ENCODE peak calls at places on chromosomes 16 and 17, in four cellular contexts. U, L, T and A are unnamed samples.
A peak's percentile ranks its signal among the peaks of the same experiment; 100 is the strongest.

GRCh38 chr17:31513731-31514427 is 122.4 kb downstream of the RAB11FIP4 start:
- DNase-seq in T (no peak), L (no peak), U (no peak), A (no peak)

GRCh38 chr16:83577201-83577600 is 230.6 kb upstream of the HSBP1 start:
- DNase-seq in L (no peak), T (no peak), U (no peak), A (no peak)

GRCh38 chr17:21189361-21189760 is 24.6 kb downstream of the TMEM11 start:
- DNase-seq in T (no peak), U (no peak), L (no peak), A (no peak)

GRCh38 chr17:80892900-80893603 is 98.6 kb upstream of the CHMP6 start:
- DNase-seq in T (no peak), U (no peak), L (no peak), A (peak; percentile 91)

GRCh38 chr17:35086164-35086563 is 22.7 kb upstream of the RFFL start:
- DNase-seq in U (no peak), T (no peak), L (no peak), A (no peak)

GRCh38 chr17:17822189-17822978 is 14.4 kb downstream of the SREBF1 start:
- DNase-seq in L (no peak), U (peak; percentile 88), T (peak; percentile 74), A (peak; percentile 87)

GRCh38 chr17:50079334-50080095 is 15.6 kb upstream of the PDK2 start:
- DNase-seq in T (no peak), L (no peak), U (no peak), A (no peak)

GRCh38 chr16:80265624-80266306 is 275.0 kb upstream of the DYNLRB2 start:
- DNase-seq in U (no peak), L (no peak), T (no peak), A (no peak)

GRCh38 chr17:50177983-50178834 is 12.4 kb downstream of the SGCA start:
- DNase-seq in T (peak; percentile 84), U (peak; percentile 91), L (peak; percentile 69), A (peak; percentile 70)

GRCh38 chr16:81445143-81445922 is 725 bp downstream of the CMIP start:
- DNase-seq in U (no peak), T (no peak), L (peak; percentile 42), A (no peak)

GRCh38 chr16:65294154-65294553 is 172.3 kb upstream of the CDH11 start:
- DNase-seq in L (no peak), T (no peak), U (no peak), A (no peak)

GRCh38 chr17:80477647-80478478 is 1.5 kb upstream of the NPTX1 start:
- DNase-seq in T (no peak), L (no peak), U (no peak), A (no peak)

GRCh38 chr17:80815151-80815561 is 176.5 kb upstream of the CHMP6 start:
- DNase-seq in T (no peak), L (no peak), U (no peak), A (no peak)

GRCh38 chr17:975321-975982 is 4.1 kb downstream of the NXN start:
- DNase-seq in T (no peak), L (no peak), U (no peak), A (no peak)

GRCh38 chr17:40772101-40772500 is at the start of gene KRT26:
- DNase-seq in U (no peak), T (no peak), L (no peak), A (no peak)

GRCh38 chr17:38761612-38762011 is 9.1 kb downstream of the PSMB3 start:
- DNase-seq in U (no peak), L (no peak), T (no peak), A (no peak)

GRCh38 chr17:36728030-36728991 is 126.9 kb downstream of the MRM1 start:
- DNase-seq in L (no peak), T (no peak), U (no peak), A (no peak)

DNA sequence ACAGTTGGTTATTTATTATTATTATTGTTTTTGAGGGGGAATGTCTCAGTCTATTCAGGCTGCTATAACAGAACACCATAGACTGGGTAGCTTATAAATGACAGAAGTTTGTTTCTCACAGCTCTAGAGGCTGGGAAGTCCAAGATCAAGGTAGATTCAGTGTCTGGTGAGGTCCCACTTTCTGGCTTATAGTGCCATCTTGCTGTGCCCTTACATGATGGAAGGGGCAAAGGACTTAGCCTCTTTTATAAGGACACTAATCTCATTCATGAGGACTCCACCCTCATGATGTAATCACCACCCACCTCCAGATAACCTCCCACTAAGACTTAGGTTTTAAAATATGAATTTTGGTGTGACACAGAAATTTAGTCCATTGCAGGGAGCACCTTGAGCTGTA is 224.6 kb downstream of the HAPSTR1 start:
- DNase-seq in U (no peak), L (no peak), T (no peak), A (no peak)
- H3K27ac ChIP-seq in U (no peak overlapping the region), L (no peak overlapping the region), T (no peak overlapping the region), A (no peak overlapping the region)

GRCh38 chr17:71237903-71238538 is 882.8 kb upstream of the SOX9 start:
- DNase-seq in T (no peak), U (no peak), L (no peak), A (no peak)
- TF ChIP-seq CTCF in T (no peak), U (no peak), L (peak; percentile 56), A (no peak)

GRCh38 chr16:1102333-1102700 is 6.3 kb upstream of the C1QTNF8 start:
- DNase-seq in T (no peak), L (no peak), U (no peak), A (no peak)
- H3K27me3 ChIP-seq in T (peaks cover 6% of the 10 kb centered on the region), L (peaks cover 13% of the 10 kb centered on the region), U (no peaks in the 10 kb centered on the region), A (peaks cover 12% of the 10 kb centered on the region)

GRCh38 chr17:3801043-3801746 is at the start of gene ITGAE:
- DNase-seq in L (no peak), T (no peak), U (no peak), A (no peak)

GRCh38 chr17:3801792-3802191 is 804 bp upstream of the ITGAE start:
- DNase-seq in L (no peak), T (no peak), U (no peak), A (no peak)

GRCh38 chr17:3798273-3799180 is 2.5 kb downstream of the ITGAE start:
- DNase-seq in L (peak; percentile 64), T (no peak), U (no peak), A (no peak)

GRCh38 chr17:3799181-3799627 is 1.8 kb downstream of the ITGAE start:
- DNase-seq in L (peak; percentile 15), T (no peak), U (no peak), A (no peak)

GRCh38 chr17:3800362-3801042 is 486 bp downstream of the ITGAE start:
- DNase-seq in T (no peak), L (no peak), U (no peak), A (no peak)
- H3K27ac ChIP-seq in T (no peak overlapping the region), L (peak overlapping the region; percentile 49), U (no peak overlapping the region), A (no peak overlapping the region)

GRCh38 chr17:51435641-51436091 is 175.3 kb downstream of the UTP18 start:
- DNase-seq in U (no peak), L (no peak), T (peak; percentile 42), A (no peak)
- TF ChIP-seq CTCF in U (no peak), L (no peak), T (no peak), A (no peak)

DNA sequence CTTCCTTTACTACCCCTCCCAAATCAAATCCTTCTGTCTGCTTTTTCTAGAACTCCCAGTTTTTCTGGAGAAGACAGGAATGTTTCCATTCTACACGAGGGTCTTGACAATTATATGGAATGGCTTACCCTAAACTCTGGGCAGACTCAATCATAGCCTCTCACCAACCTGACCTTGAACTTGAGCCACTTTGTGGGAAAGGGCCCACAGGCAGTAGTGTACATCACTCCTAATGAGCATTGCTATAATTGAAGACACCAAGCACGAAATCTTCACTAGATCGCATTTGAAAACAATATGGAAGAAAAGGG is 1.6 kb upstream of the HOXB13 start:
- DNase-seq in L (no peak), T (no peak), U (no peak), A (no peak)
- H3K27me3 ChIP-seq in L (peaks cover 77% of the 10 kb centered on the region), T (no peaks in the 10 kb centered on the region), U (peaks cover 49% of the 10 kb centered on the region), A (peaks cover 99% of the 10 kb centered on the region)

GRCh38 chr17:29571486-29571882 is 3.0 kb downstream of the TP53I13 start:
- DNase-seq in L (peak; percentile 9), T (no peak), U (peak; percentile 53), A (peak; percentile 11)

GRCh38 chr17:29573558-29573870 is 5.0 kb downstream of the TP53I13 start:
- DNase-seq in T (no peak), L (no peak), U (no peak), A (peak; percentile 11)

GRCh38 chr17:29571883-29572681 is 3.6 kb downstream of the TP53I13 start:
- DNase-seq in T (no peak), U (peak; percentile 58), L (peak; percentile 15), A (no peak)

GRCh38 chr17:29573871-29574731 is 5.6 kb downstream of the TP53I13 start:
- DNase-seq in L (no peak), U (no peak), T (no peak), A (peak; percentile 12)

GRCh38 chr17:29572691-29573557 is 4.4 kb downstream of the TP53I13 start:
- DNase-seq in U (no peak), T (no peak), L (peak; percentile 63), A (no peak)
- H3K27ac ChIP-seq in U (peak overlapping the region; percentile 61), T (no peak overlapping the region), L (no peak overlapping the region), A (peak overlapping the region; percentile 30)

GRCh38 chr16:69085032-69085695 is 20.3 kb upstream of the HAS3 start:
- DNase-seq in T (no peak), L (no peak), U (no peak), A (no peak)

GRCh38 chr16:69088684-69089083 is 16.8 kb upstream of the HAS3 start:
- DNase-seq in U (no peak), T (no peak), L (no peak), A (no peak)

GRCh38 chr16:69087161-69087581 is 18.3 kb upstream of the HAS3 start:
- DNase-seq in T (no peak), U (no peak), L (no peak), A (no peak)

GRCh38 chr16:69084301-69084700 is 21.2 kb upstream of the HAS3 start:
- DNase-seq in T (no peak), L (no peak), U (no peak), A (no peak)

GRCh38 chr16:69083306-69083941 is 22.0 kb upstream of the HAS3 start:
- DNase-seq in L (no peak), U (no peak), T (no peak), A (no peak)
- TF ChIP-seq CTCF in L (no peak), U (no peak), T (no peak), A (no peak)

GRCh38 chr17:48488548-48489106 is 42.2 kb downstream of the HOXB1 start:
- DNase-seq in T (no peak), L (no peak), U (no peak), A (no peak)
- H3K27me3 ChIP-seq in T (no peaks in the 10 kb centered on the region), L (no peaks in the 10 kb centered on the region), U (no peaks in the 10 kb centered on the region), A (peaks cover 5% of the 10 kb centered on the region)